ENCODE peak calls at places on chromosomes 4 and X, in eight cellular contexts. U is cortex of kidney, F is HS-5, B is lower leg skin, H is smooth muscle cell of the brain vasculature, Y is psoas muscle, E is BE2C, X is epithelial cell of esophagus. A is an unnamed sample.

GRCh38 chr4:166274775-166275174 is 401.7 kb downstream of the TLL1 start:
- DNase-seq in U (no peak), F (no peak), B (no peak), H (no peak), Y (no peak), E (no peak), X (no peak), A (no peak)

GRCh38 chr4:115323106-115323684 is 209.8 kb upstream of the NDST4 start:
- DNase-seq in U (no peak), F (no peak), B (no peak), H (no peak), Y (no peak), E (no peak), X (no peak), A (no peak)

GRCh38 chr4:176839656-176840055 is 46.9 kb upstream of the VEGFC start:
- DNase-seq in U (no peak), F (no peak), B (no peak), H (no peak), Y (no peak), E (no peak), X (no peak), A (no peak)

GRCh38 chr4:61239250-61239649 is 39.1 kb downstream of the ADGRL3 start:
- DNase-seq in U (no peak), F (no peak), B (no peak), H (no peak), Y (no peak), E (no peak), X (no peak), A (no peak)

GRCh38 chr4:152680988-152681731 is 1.4 kb upstream of the TMEM154 start:
- DNase-seq in U (no peak), F (peak), B (no peak), H (no peak), Y (no peak), E (no peak), X (peak), A (peak)

GRCh38 chrX:78314561-78314960 is 12.8 kb downstream of the CYSLTR1 start:
- DNase-seq in U (no peak), F (no peak), B (no peak), H (no peak), Y (no peak), E (no peak), X (peak), A (no peak)

GRCh38 chrX:93673869-93674271 is at the start of gene FAM133A:
- DNase-seq in U (no peak), F (no peak), B (no peak), H (no peak), Y (no peak), E (peak), X (peak), A (peak)

GRCh38 chrX:71997320-71997719 is 86.7 kb downstream of the NHSL2 start:
- DNase-seq in U (no peak), F (no peak), B (peak), H (no peak), Y (no peak), E (no peak), X (no peak), A (no peak)

GRCh38 chr4:126375462-126376054 is 1060.8 kb downstream of the FAT4 start:
- DNase-seq in U (no peak), F (no peak), B (no peak), H (peak), Y (no peak), E (no peak), X (no peak), A (peak)

GRCh38 chr4:4857809-4858508 is 1.5 kb upstream of the MSX1 start:
- DNase-seq in U (no peak), F (no peak), B (no peak), H (no peak), Y (peak), E (no peak), X (no peak), A (no peak)

GRCh38 chr4:133865606-133866327 is 335.8 kb downstream of the PABPC4L start:
- DNase-seq in U (no peak), F (peak), B (no peak), H (peak), Y (no peak), E (no peak), X (peak), A (peak)

GRCh38 chrX:150476183-150476699 is 92.2 kb upstream of the MTM1 start:
- DNase-seq in U (no peak), F (no peak), B (no peak), H (peak), Y (no peak), E (no peak), X (no peak), A (peak)

GRCh38 chr4:85423414-85423813 is 51.5 kb upstream of the ARHGAP24 start:
- DNase-seq in U (no peak), F (peak), B (no peak), H (no peak), Y (no peak), E (no peak), X (peak), A (no peak)

GRCh38 chr4:31107362-31107761 is 387.2 kb downstream of the PCDH7 start:
- DNase-seq in U (no peak), F (no peak), B (no peak), H (no peak), Y (no peak), E (no peak), X (no peak), A (no peak)

GRCh38 chr4:186792994-186793393 is 69.3 kb upstream of the FAT1 start:
- DNase-seq in U (no peak), F (no peak), B (no peak), H (no peak), Y (no peak), E (no peak), X (no peak), A (peak)

GRCh38 chrX:11239230-11239629 is 54.0 kb upstream of the AMELX start:
- DNase-seq in U (no peak), F (peak), B (no peak), H (no peak), Y (no peak), E (no peak), X (peak), A (peak)

GRCh38 chr4:45646885-45647598 is 476.8 kb downstream of the GABRG1 start:
- DNase-seq in U (no peak), F (no peak), B (no peak), H (no peak), Y (no peak), E (no peak), X (no peak), A (no peak)

GRCh38 chr4:152486414-152487389 is 49.2 kb downstream of the FBXW7 start:
- DNase-seq in U (no peak), F (no peak), B (no peak), H (no peak), Y (no peak), E (peak), X (peak), A (peak)

GRCh38 chr4:39410415-39410814 is 3.7 kb downstream of the KLB start:
- DNase-seq in U (no peak), F (no peak), B (no peak), H (no peak), Y (no peak), E (no peak), X (no peak), A (peak)

A was measured in fibroblast of villous mesenchyme.